ENCODE peak calls at places on chromosomes 11 and 22, in four cellular contexts. Z, N, B and F are unnamed samples.

GRCh38 chr11:129862123-129862522 is 33.3 kb downstream of the NFRKB start:
- ATAC-seq in Z (no peak), N (peak; percentile 73), B (no peak), F (no peak)

GRCh38 chr11:12775955-12776354 is 101.7 kb downstream of the TEAD1 start:
- ATAC-seq in Z (no peak), N (no peak), B (no peak), F (no peak)

GRCh38 chr11:1953489-1954284 is 6.6 kb downstream of the MRPL23 start:
- ATAC-seq in Z (peak; percentile 89), N (peak; percentile 86), B (no peak), F (peak; percentile 64)

GRCh38 chr11:86228269-86228966 is 16.1 kb upstream of the EED start:
- ATAC-seq in Z (no peak), N (no peak), B (no peak), F (no peak)

GRCh38 chr11:30991802-30992512 is 377.6 kb downstream of the DCDC1 start:
- ATAC-seq in Z (no peak), N (peak; percentile 73), B (no peak), F (no peak)

GRCh38 chr11:67372993-67373915 is at the start of gene CLCF1:
- ATAC-seq in Z (peak; percentile 75), N (peak; percentile 28), B (peak; percentile 65), F (peak; percentile 64)

GRCh38 chr11:80435345-80435744 is 994.5 kb upstream of the TENM4 start:
- ATAC-seq in Z (no peak), N (no peak), B (no peak), F (no peak)

GRCh38 chr11:96267001-96267489 is 76.0 kb downstream of the MAML2 start:
- ATAC-seq in Z (no peak), N (no peak), B (no peak), F (no peak)

GRCh38 chr22:41957941-41958556 is 6.1 kb downstream of the SMIM45 start:
- ATAC-seq in Z (peak; percentile 55), N (peak; percentile 28), B (peak; percentile 35), F (peak; percentile 26)

GRCh38 chr11:44766112-44766971 is 39.6 kb downstream of the TSPAN18 start:
- ATAC-seq in Z (peak; percentile 50), N (no peak), B (peak; percentile 90), F (peak; percentile 54)

GRCh38 chr22:20520093-20520511 is 12.7 kb downstream of the MED15 start:
- ATAC-seq in Z (no peak), N (no peak), B (peak; percentile 10), F (no peak)

GRCh38 chr11:37465221-37465620 is 867.2 kb upstream of the RAG2 start:
- ATAC-seq in Z (no peak), N (no peak), B (no peak), F (no peak)

GRCh38 chr11:70322653-70323052 is 52.2 kb downstream of the PPFIA1 start:
- ATAC-seq in Z (peak; percentile 36), N (no peak), B (no peak), F (no peak)

GRCh38 chr11:129854229-129854805 is 38.7 kb downstream of the TMEM45B start:
- ATAC-seq in Z (no peak), N (peak; percentile 37), B (no peak), F (no peak)

GRCh38 chr11:70826541-70826943 is 425.8 kb downstream of the SHANK2 start:
- ATAC-seq in Z (no peak), N (no peak), B (peak; percentile 35), F (peak; percentile 67)

GRCh38 chr11:75734491-75735180 is 17.0 kb downstream of the MOGAT2 start:
- ATAC-seq in Z (no peak), N (no peak), B (no peak), F (no peak)

GRCh38 chr11:266676-267439 is 11.3 kb upstream of the NLRP6 start:
- ATAC-seq in Z (no peak), N (no peak), B (peak; percentile 35), F (no peak)

GRCh38 chr11:111513240-111513605 is 1.0 kb upstream of the BTG4 start:
- ATAC-seq in Z (no peak), N (peak; percentile 61), B (no peak), F (no peak)

GRCh38 chr11:76557466-76557865 is 112.6 kb downstream of the EMSY start:
- ATAC-seq in Z (no peak), N (no peak), B (no peak), F (no peak)

GRCh38 chr11:110645253-110645652 is 67.0 kb downstream of the ARHGAP20 start:
- ATAC-seq in Z (no peak), N (no peak), B (no peak), F (no peak)

GRCh38 chr11:74444173-74444832 is 23.0 kb downstream of the KCNE3 start:
- ATAC-seq in Z (no peak), N (no peak), B (no peak), F (no peak)

GRCh38 chr11:130407978-130408377 is 20.4 kb downstream of the ADAMTS8 start:
- ATAC-seq in Z (no peak), N (peak; percentile 45), B (peak; percentile 66), F (no peak)

GRCh38 chr11:2919188-2919587 is 10.0 kb downstream of the PHLDA2 start:
- ATAC-seq in Z (no peak), N (no peak), B (no peak), F (no peak)

GRCh38 chr11:130599073-130599654 is 150.7 kb downstream of the ADAMTS15 start:
- ATAC-seq in Z (no peak), N (no peak), B (peak; percentile 53), F (peak; percentile 68)

GRCh38 chr11:59259867-59260475 is 47.2 kb upstream of the MPEG1 start:
- ATAC-seq in Z (no peak), N (no peak), B (no peak), F (no peak)

GRCh38 chr11:130839950-130840666 is 76.2 kb downstream of the SNX19 start:
- ATAC-seq in Z (no peak), N (no peak), B (peak; percentile 79), F (no peak)

GRCh38 chr22:39500101-39500500 is 2.0 kb upstream of the MIEF1 start:
- ATAC-seq in Z (no peak), N (no peak), B (no peak), F (no peak)

GRCh38 chr22:24205438-24206189 is 24.3 kb downstream of the SUSD2 start:
- ATAC-seq in Z (no peak), N (no peak), B (no peak), F (no peak)

GRCh38 chr11:75352417-75353206 is 1.2 kb upstream of the ARRB1 start:
- ATAC-seq in Z (no peak), N (no peak), B (no peak), F (no peak)

GRCh38 chr11:104799251-104799650 is 99.0 kb downstream of the CASP12 start:
- ATAC-seq in Z (no peak), N (no peak), B (no peak), F (no peak)

GRCh38 chr11:94740083-94740974 is 27.8 kb upstream of the AMOTL1 start:
- ATAC-seq in Z (no peak), N (peak; percentile 49), B (peak; percentile 62), F (peak; percentile 68)

GRCh38 chr11:10387209-10388083 is 67.6 kb upstream of the AMPD3 start:
- ATAC-seq in Z (no peak), N (peak; percentile 31), B (peak; percentile 73), F (peak; percentile 79)

GRCh38 chr11:22558638-22559037 is 67.0 kb downstream of the FANCF start:
- ATAC-seq in Z (no peak), N (no peak), B (no peak), F (no peak)

DNA sequence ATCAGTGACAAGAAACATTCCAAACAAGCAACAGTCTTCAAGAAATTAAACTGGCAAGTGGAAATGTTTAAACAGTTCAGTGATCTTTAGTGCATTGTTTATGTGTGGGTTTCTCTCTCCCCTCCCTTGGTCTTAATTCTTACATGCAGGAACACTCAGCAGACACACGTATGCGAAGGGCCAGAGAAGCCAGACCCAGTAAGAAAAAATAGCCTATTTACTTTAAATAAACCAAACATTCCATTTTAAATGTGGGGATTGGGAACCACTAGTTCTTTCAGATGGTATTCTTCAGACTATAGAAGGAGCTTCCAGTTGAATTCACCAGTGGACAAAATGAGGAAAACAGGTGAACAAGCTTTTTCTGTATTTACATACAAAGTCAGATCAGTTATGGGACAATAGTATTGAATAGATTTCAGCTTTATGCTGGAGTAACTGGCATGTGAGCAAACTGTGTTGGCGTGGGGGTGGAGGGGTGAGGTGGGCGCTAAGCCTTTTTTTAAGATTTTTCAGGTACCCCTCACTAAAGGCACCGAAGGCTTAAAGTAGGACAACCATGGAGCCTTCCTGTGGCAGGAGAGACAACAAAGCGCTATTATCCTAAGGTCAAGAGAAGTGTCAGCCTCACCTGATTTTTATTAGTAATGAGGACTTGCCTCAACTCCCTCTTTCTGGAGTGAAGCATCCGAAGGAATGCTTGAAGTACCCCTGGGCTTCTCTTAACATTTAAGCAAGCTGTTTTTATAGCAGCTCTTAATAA is 6.0 kb downstream of the MALAT1 start:
- ATAC-seq in Z (no peak), N (no peak), B (no peak), F (no peak)
- TF ChIP-seq POLR2A in Z (no peak), N (no peak), B (no peak), F (peak; percentile 26)

GRCh38 chr22:37538590-37539357 is 19.6 kb upstream of the CARD10 start:
- ATAC-seq in Z (peak; percentile 100), N (peak; percentile 99), B (peak; percentile 100), F (peak; percentile 99)
- TF ChIP-seq POLR2A in Z (no peak), N (no peak), B (no peak), F (no peak)

GRCh38 chr22:47647720-47648119 is 885.3 kb downstream of the TBC1D22A start:
- ATAC-seq in Z (no peak), N (no peak), B (no peak), F (no peak)

GRCh38 chr22:47653921-47654320 is 891.5 kb downstream of the TBC1D22A start:
- ATAC-seq in Z (no peak), N (no peak), B (no peak), F (no peak)

GRCh38 chr22:47647181-47647580 is 884.7 kb downstream of the TBC1D22A start:
- ATAC-seq in Z (no peak), N (no peak), B (no peak), F (no peak)

GRCh38 chr22:47654922-47655451 is 892.5 kb downstream of the TBC1D22A start:
- ATAC-seq in Z (no peak), N (no peak), B (no peak), F (no peak)

GRCh38 chr22:47651216-47651987 is 889.0 kb downstream of the TBC1D22A start:
- ATAC-seq in Z (no peak), N (no peak), B (no peak), F (no peak)
- TF ChIP-seq POLR2A in Z (no peak), N (no peak), B (no peak), F (no peak)

GRCh38 chr11:123956752-123957151 is 13.1 kb upstream of the OR6T1 start:
- ATAC-seq in Z (no peak), N (no peak), B (no peak), F (no peak)
- TF ChIP-seq POLR2A in Z (no peak), N (no peak), B (no peak), F (no peak)

GRCh38 chr11:62689421-62690183 is at the start of gene LRRN4CL:
- ATAC-seq in Z (peak; percentile 69), N (peak; percentile 45), B (peak; percentile 84), F (peak; percentile 95)
- TF ChIP-seq POLR2A in Z (peak; percentile 52), N (no peak), B (peak; percentile 38), F (no peak)